ENCODE peak calls at places on chromosomes 3 and 15, in five cellular contexts. R is activated naive CD8-positive, alpha-beta T cell treated with anti-CD3 and anti-CD28 coated beads for 36 hours; F is NCI-H774; N is heart left ventricle; C is cardiac fibroblast. M is an unnamed sample.

GRCh38 chr3:45864760-45865567 is 21.4 kb upstream of the CCR9 start:
- DNase-seq in N (no peak), C (no peak), F (no peak), R (peak), M (no peak)

GRCh38 chr3:134601539-134602439 is 49.0 kb downstream of the KY start:
- DNase-seq in N (no peak), F (peak), R (no peak), C (peak), M (no peak)

GRCh38 chr15:95742836-95743235 is 587.7 kb upstream of the NR2F2 start:
- DNase-seq in C (peak), R (no peak), N (no peak), F (no peak), M (no peak)

GRCh38 chr3:134650431-134651346 is at the start of gene KY:
- DNase-seq in R (peak), C (peak), F (peak), N (peak), M (no peak)

GRCh38 chr3:176523114-176523513 is 674.2 kb downstream of the TBL1XR1 start:
- DNase-seq in C (no peak), F (no peak), N (no peak), R (no peak), M (no peak)

GRCh38 chr3:84893211-84893610 is 65.6 kb upstream of the CADM2 start:
- DNase-seq in R (no peak), N (no peak), C (no peak), F (no peak), M (no peak)

GRCh38 chr3:187925326-187925725 is 180.1 kb upstream of the BCL6 start:
- DNase-seq in N (no peak), C (no peak), F (no peak), R (no peak), M (no peak)

GRCh38 chr3:13768453-13768852 is 111.4 kb downstream of the WNT7A start:
- DNase-seq in F (no peak), R (no peak), C (no peak), N (no peak), M (no peak)

GRCh38 chr15:41655716-41656115 is 4.5 kb upstream of the MGA start:
- DNase-seq in C (no peak), R (no peak), F (no peak), N (no peak), M (no peak)

GRCh38 chr15:58476525-58477162 is 44.9 kb downstream of the LIPC start:
- DNase-seq in C (no peak), R (no peak), N (no peak), F (no peak), M (no peak)